ENCODE peak calls at places on chromosome 18, in seven cellular contexts. O is fibroblast of the aortic adventitia; Z is naive thymus-derived CD8-positive, alpha-beta T cell; L is GM13977; D is SK-N-DZ; X is AML-193; Q is H7. B is an unnamed sample.

GRCh38 chr18:36191286-36191685 is 4.0 kb downstream of the MOCOS start:
- DNase-seq in Z (no peak), D (no peak), O (no peak), Q (no peak), X (no peak), L (no peak), B (no peak)

GRCh38 chr18:32442575-32442974 is 28.1 kb downstream of the GAREM1 start:
- DNase-seq in Q (no peak), O (no peak), D (no peak), L (no peak), Z (no peak), X (no peak), B (no peak)

GRCh38 chr18:5481621-5482020 is 62.2 kb downstream of the EPB41L3 start:
- DNase-seq in L (no peak), Q (no peak), X (no peak), O (no peak), Z (no peak), D (no peak), B (no peak)

GRCh38 chr18:13112982-13113381 is 105.6 kb upstream of the LDLRAD4 start:
- DNase-seq in Q (peak), Z (no peak), O (peak), X (no peak), D (peak), L (no peak), B (peak)

GRCh38 chr18:39702888-39703287 is 2137.3 kb upstream of the CELF4 start:
- DNase-seq in L (no peak), X (no peak), D (no peak), O (no peak), Z (no peak), Q (no peak), B (no peak)

GRCh38 chr18:48544116-48544515 is 5.3 kb downstream of the CTIF start:
- DNase-seq in Q (no peak), Z (no peak), L (no peak), X (no peak), D (no peak), O (no peak), B (no peak)

GRCh38 chr18:46577546-46577945 is 79.5 kb downstream of the LOXHD1 start:
- DNase-seq in Z (no peak), O (no peak), L (no peak), Q (no peak), X (no peak), D (no peak), B (no peak)

GRCh38 chr18:80037869-80038630 is 3.8 kb downstream of the RBFA start:
- DNase-seq in Q (no peak), X (no peak), L (no peak), Z (no peak), D (no peak), O (no peak), B (no peak)

GRCh38 chr18:33812186-33812585 is 234.2 kb downstream of the ASXL3 start:
- DNase-seq in Z (no peak), X (no peak), O (no peak), D (no peak), Q (no peak), L (no peak), B (no peak)

GRCh38 chr18:58310517-58310916 is 266.5 kb downstream of the NEDD4L start:
- DNase-seq in Z (peak), Q (no peak), D (no peak), O (no peak), L (no peak), X (no peak), B (no peak)

GRCh38 chr18:46555213-46555612 is 101.8 kb downstream of the LOXHD1 start:
- DNase-seq in O (no peak), X (no peak), Q (no peak), D (no peak), L (peak), Z (no peak), B (no peak)

GRCh38 chr18:75219684-75220083 is 9.1 kb downstream of the TSHZ1 start:
- DNase-seq in X (no peak), O (no peak), D (no peak), Q (no peak), Z (no peak), L (no peak), B (no peak)

GRCh38 chr18:76822510-76823165 is at the start of gene ZNF236:
- DNase-seq in L (peak), Z (peak), D (peak), O (peak), X (peak), Q (peak), B (peak)

GRCh38 chr18:79942211-79942610 is 9.2 kb downstream of the SLC66A2 start:
- DNase-seq in X (no peak), Q (no peak), O (no peak), D (no peak), Z (no peak), L (no peak), B (peak)

GRCh38 chr18:76546282-76546572 is 51.2 kb upstream of the ZNF516 start:
- DNase-seq in Z (no peak), O (no peak), X (no peak), L (no peak), D (no peak), Q (no peak), B (no peak)

GRCh38 chr18:76565238-76566173 is 70.5 kb upstream of the ZNF516 start:
- DNase-seq in X (peak), Z (no peak), O (peak), D (peak), Q (peak), L (no peak), B (peak)

GRCh38 chr18:74342416-74343043 is 26.9 kb downstream of the C18orf63 start:
- DNase-seq in X (peak), D (peak), O (peak), Z (no peak), L (peak), Q (peak), B (no peak)

GRCh38 chr18:54859667-54860421 is 31.6 kb downstream of the RAB27B start:
- DNase-seq in D (no peak), O (no peak), X (no peak), L (no peak), Q (no peak), Z (no peak), B (no peak)

GRCh38 chr18:70380915-70381896 is 92.4 kb downstream of the SOCS6 start:
- DNase-seq in O (no peak), L (no peak), Z (no peak), X (no peak), D (no peak), Q (peak), B (peak)

GRCh38 chr18:3350566-3351527 is 88.9 kb downstream of the MYL12B start:
- DNase-seq in O (no peak), L (no peak), X (no peak), Z (no peak), Q (no peak), D (no peak), B (no peak)

GRCh38 chr18:45108754-45109153 is 428.1 kb downstream of the SETBP1 start:
- DNase-seq in L (no peak), X (no peak), D (no peak), Q (no peak), O (no peak), Z (no peak), B (no peak)

GRCh38 chr18:67302043-67302442 is 214.5 kb downstream of the DSEL start:
- DNase-seq in L (no peak), O (peak), Z (no peak), D (no peak), Q (no peak), X (no peak), B (no peak)

GRCh38 chr18:24913507-24914147 is 438.3 kb downstream of the ZNF521 start:
- DNase-seq in D (no peak), X (no peak), Z (no peak), Q (no peak), L (no peak), O (no peak), B (no peak)

GRCh38 chr18:38933322-38933721 is 1367.7 kb upstream of the CELF4 start:
- DNase-seq in Z (no peak), D (no peak), Q (no peak), X (no peak), O (no peak), L (no peak), B (no peak)

GRCh38 chr18:55163550-55163949 is 204.3 kb upstream of the CCDC68 start:
- DNase-seq in D (peak), O (no peak), Q (no peak), X (no peak), Z (no peak), L (no peak), B (no peak)

GRCh38 chr18:62118324-62118723 is 68.5 kb downstream of the PIGN start:
- DNase-seq in O (peak), X (no peak), D (no peak), L (no peak), Z (no peak), Q (no peak), B (no peak)

GRCh38 chr18:702957-703659 is 9.3 kb downstream of the ENOSF1 start:
- DNase-seq in O (peak), L (no peak), D (no peak), X (peak), Q (no peak), Z (no peak), B (no peak)

GRCh38 chr18:36527025-36527424 is 229.5 kb downstream of the FHOD3 start:
- DNase-seq in X (no peak), D (peak), Z (no peak), Q (no peak), L (no peak), O (no peak), B (no peak)

GRCh38 chr18:3848316-3848715 is 398.3 kb downstream of the TGIF1 start:
- DNase-seq in O (peak), D (no peak), Q (no peak), Z (no peak), L (no peak), X (no peak), B (no peak)

GRCh38 chr18:44325903-44326650 is 354.6 kb upstream of the SETBP1 start:
- DNase-seq in Q (peak), O (peak), L (peak), Z (no peak), D (peak), X (peak), B (peak)

B was measured in H9.